ENCODE peak calls at places on chromosome 4, in four cellular contexts. W, D, R and O are unnamed samples.
A peak's percentile ranks its signal among the peaks of the same experiment; 100 is the strongest.

GRCh38 chr4:137678796-137679195 is 146.5 kb upstream of the PCDH18 start:
- DNase-seq in R (peak; percentile 87), W (no peak), D (no peak), O (no peak)

GRCh38 chr4:127959794-127960193 is 5.2 kb downstream of the MFSD8 start:
- DNase-seq in D (no peak), R (no peak), W (no peak), O (no peak)

GRCh38 chr4:100593933-100594332 is 76.1 kb upstream of the EMCN start:
- DNase-seq in R (no peak), D (no peak), W (no peak), O (peak; percentile 18)

GRCh38 chr4:54368861-54369260 is 139.8 kb downstream of the PDGFRA start:
- DNase-seq in W (no peak), R (no peak), D (no peak), O (no peak)

GRCh38 chr4:128282516-128282915 is 5.1 kb downstream of the PGRMC2 start:
- DNase-seq in R (no peak), W (no peak), D (no peak), O (no peak)

GRCh38 chr4:126958482-126958881 is 674.3 kb upstream of the INTU start:
- DNase-seq in D (no peak), W (no peak), R (no peak), O (no peak)

GRCh38 chr4:170202721-170203120 is 113.0 kb upstream of the AADAT start:
- DNase-seq in R (no peak), W (no peak), D (no peak), O (no peak)

GRCh38 chr4:30821891-30822612 is 101.9 kb downstream of the PCDH7 start:
- DNase-seq in R (peak; percentile 96), D (no peak), W (no peak), O (no peak)

GRCh38 chr4:41878170-41878941 is 56.9 kb upstream of the TMEM33 start:
- DNase-seq in R (no peak), W (no peak), D (no peak), O (no peak)

GRCh38 chr4:56301181-56302076 is 85.9 kb downstream of the AASDH start:
- DNase-seq in D (peak; percentile 77), W (peak; percentile 59), R (peak; percentile 93), O (peak; percentile 85)

GRCh38 chr4:26288308-26288982 is 32.4 kb upstream of the RBPJ start:
- DNase-seq in W (no peak), D (no peak), R (peak; percentile 55), O (no peak)

GRCh38 chr4:54386693-54387092 is 157.6 kb downstream of the PDGFRA start:
- DNase-seq in W (no peak), R (no peak), D (no peak), O (no peak)

GRCh38 chr4:122663814-122664610 is 43.1 kb upstream of the IL21 start:
- DNase-seq in D (no peak), R (peak; percentile 58), W (no peak), O (no peak)

GRCh38 chr4:31655328-31655727 is 935.2 kb downstream of the PCDH7 start:
- DNase-seq in D (no peak), R (peak; percentile 59), W (no peak), O (no peak)

GRCh38 chr4:124483043-124483906 is 229.3 kb downstream of the ANKRD50 start:
- DNase-seq in D (no peak), R (peak; percentile 41), W (no peak), O (no peak)

GRCh38 chr4:177511611-177512010 is 69.4 kb upstream of the AGA start:
- DNase-seq in W (no peak), D (peak; percentile 69), R (no peak), O (no peak)

GRCh38 chr4:37517326-37517725 is 168.8 kb downstream of the RELL1 start:
- DNase-seq in W (no peak), D (no peak), R (no peak), O (no peak)

GRCh38 chr4:134320048-134320447 is 118.5 kb upstream of the PABPC4L start:
- DNase-seq in R (peak; percentile 38), D (no peak), W (no peak), O (no peak)

GRCh38 chr4:142558851-142559250 is 287.2 kb downstream of the INPP4B start:
- DNase-seq in W (no peak), R (peak; percentile 85), D (no peak), O (no peak)

GRCh38 chr4:7886250-7886973 is 53.2 kb downstream of the AFAP1 start:
- DNase-seq in D (no peak), R (no peak), W (no peak), O (no peak)

GRCh38 chr4:40227284-40227683 is 30.5 kb downstream of the RHOH start:
- DNase-seq in D (no peak), W (no peak), R (no peak), O (no peak)

GRCh38 chr4:82753238-82753637 is 45.4 kb downstream of the SCD5 start:
- DNase-seq in R (no peak), W (no peak), D (no peak), O (peak; percentile 75)

GRCh38 chr4:173360587-173361221 is 10.1 kb upstream of the SAP30 start:
- DNase-seq in R (no peak), D (no peak), W (no peak), O (no peak)

GRCh38 chr4:87853108-87853507 is 20.3 kb downstream of the MEPE start:
- DNase-seq in W (no peak), D (no peak), R (peak; percentile 41), O (no peak)

GRCh38 chr4:56731857-56732256 is 50.8 kb upstream of the HOPX start:
- DNase-seq in R (no peak), D (peak; percentile 53), W (peak; percentile 22), O (peak; percentile 24)

GRCh38 chr4:676871-677235 is 2.5 kb downstream of the MYL5 start:
- DNase-seq in D (peak; percentile 18), R (no peak), W (no peak), O (no peak)

GRCh38 chr4:174324725-174325124 is 41.0 kb downstream of the CEP44 start:
- DNase-seq in R (peak; percentile 61), D (no peak), W (no peak), O (no peak)

GRCh38 chr4:165780735-165781134 is 92.3 kb upstream of the TLL1 start:
- DNase-seq in D (no peak), R (no peak), W (no peak), O (no peak)

GRCh38 chr4:84837751-84838150 is 128.7 kb downstream of the WDFY3 start:
- DNase-seq in D (no peak), R (peak; percentile 59), W (no peak), O (no peak)

GRCh38 chr4:87219648-87220093 is 747 bp downstream of the KLHL8 start:
- DNase-seq in R (peak; percentile 45), D (peak; percentile 56), W (peak; percentile 42), O (peak; percentile 54)

GRCh38 chr4:25030283-25031076 is at the start of gene LGI2:
- DNase-seq in W (peak; percentile 51), D (peak; percentile 13), R (peak; percentile 37), O (peak; percentile 65)

GRCh38 chr4:48315728-48316630 is 25.4 kb upstream of the SLAIN2 start:
- DNase-seq in D (no peak), R (peak; percentile 68), W (no peak), O (no peak)

GRCh38 chr4:125368161-125368560 is 53.4 kb downstream of the FAT4 start:
- DNase-seq in D (no peak), W (no peak), R (peak; percentile 50), O (no peak)

GRCh38 chr4:158999166-158999682 is 103.7 kb upstream of the RAPGEF2 start:
- DNase-seq in D (no peak), W (no peak), R (no peak), O (no peak)

GRCh38 chr4:4534515-4535145 is 7.2 kb downstream of the STX18 start:
- DNase-seq in R (no peak), W (no peak), D (no peak), O (no peak)
- H3K4me1 ChIP-seq in R (no peaks in the 10 kb centered on the region), W (no peaks in the 10 kb centered on the region), D (peaks cover under 1% of the 10 kb centered on the region), O (peaks cover 10% of the 10 kb centered on the region)

GRCh38 chr4:2332201-2332975 is 70.5 kb upstream of the MXD4 start:
- DNase-seq in D (no peak), R (no peak), W (no peak), O (no peak)

GRCh38 chr4:2332976-2333319 is 71.0 kb upstream of the MXD4 start:
- DNase-seq in W (no peak), D (no peak), R (no peak), O (no peak)

GRCh38 chr4:2334826-2335728 is 73.2 kb upstream of the MXD4 start:
- DNase-seq in R (no peak), W (no peak), D (no peak), O (no peak)

GRCh38 chr4:2333916-2334644 is 72.2 kb upstream of the MXD4 start:
- DNase-seq in D (no peak), W (no peak), R (no peak), O (no peak)

DNA sequence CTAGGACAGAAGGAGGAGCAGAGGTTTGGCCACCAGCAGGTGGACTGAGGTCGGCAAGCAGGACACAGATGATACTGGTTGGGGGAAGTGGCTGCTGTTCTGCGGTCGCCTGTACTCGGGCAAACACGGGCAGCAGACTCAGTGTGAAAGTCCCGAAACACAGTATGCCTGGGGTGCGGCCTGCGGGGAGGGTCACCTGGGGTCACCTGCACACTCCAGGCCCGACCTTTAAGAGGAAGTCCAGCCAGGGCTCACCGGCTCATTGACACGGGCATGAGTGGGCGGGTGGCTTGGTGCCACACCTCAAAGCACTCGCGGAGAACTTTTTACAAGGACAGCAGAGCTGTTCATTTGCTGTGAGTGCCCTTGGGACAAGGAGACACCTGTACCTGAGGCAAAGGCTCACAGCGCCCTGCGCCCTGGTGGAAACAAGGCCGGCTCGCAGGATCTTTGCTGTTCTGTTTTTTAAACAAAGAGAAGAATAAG is 71.5 kb upstream of the MXD4 start:
- DNase-seq in W (no peak), R (peak; percentile 9), D (peak; percentile 81), O (no peak)
- H3K4me3 ChIP-seq in W (no peak overlapping the region), R (no peak overlapping the region), D (no peak overlapping the region), O (no peak overlapping the region)

GRCh38 chr4:52646726-52647125 is 12.4 kb downstream of the USP46 start:
- DNase-seq in R (no peak), W (no peak), D (no peak), O (no peak)
- H3K4me1 ChIP-seq in R (peaks cover 3% of the 10 kb centered on the region), W (peaks cover 13% of the 10 kb centered on the region), D (no peaks in the 10 kb centered on the region), O (peaks cover 23% of the 10 kb centered on the region)

DNA sequence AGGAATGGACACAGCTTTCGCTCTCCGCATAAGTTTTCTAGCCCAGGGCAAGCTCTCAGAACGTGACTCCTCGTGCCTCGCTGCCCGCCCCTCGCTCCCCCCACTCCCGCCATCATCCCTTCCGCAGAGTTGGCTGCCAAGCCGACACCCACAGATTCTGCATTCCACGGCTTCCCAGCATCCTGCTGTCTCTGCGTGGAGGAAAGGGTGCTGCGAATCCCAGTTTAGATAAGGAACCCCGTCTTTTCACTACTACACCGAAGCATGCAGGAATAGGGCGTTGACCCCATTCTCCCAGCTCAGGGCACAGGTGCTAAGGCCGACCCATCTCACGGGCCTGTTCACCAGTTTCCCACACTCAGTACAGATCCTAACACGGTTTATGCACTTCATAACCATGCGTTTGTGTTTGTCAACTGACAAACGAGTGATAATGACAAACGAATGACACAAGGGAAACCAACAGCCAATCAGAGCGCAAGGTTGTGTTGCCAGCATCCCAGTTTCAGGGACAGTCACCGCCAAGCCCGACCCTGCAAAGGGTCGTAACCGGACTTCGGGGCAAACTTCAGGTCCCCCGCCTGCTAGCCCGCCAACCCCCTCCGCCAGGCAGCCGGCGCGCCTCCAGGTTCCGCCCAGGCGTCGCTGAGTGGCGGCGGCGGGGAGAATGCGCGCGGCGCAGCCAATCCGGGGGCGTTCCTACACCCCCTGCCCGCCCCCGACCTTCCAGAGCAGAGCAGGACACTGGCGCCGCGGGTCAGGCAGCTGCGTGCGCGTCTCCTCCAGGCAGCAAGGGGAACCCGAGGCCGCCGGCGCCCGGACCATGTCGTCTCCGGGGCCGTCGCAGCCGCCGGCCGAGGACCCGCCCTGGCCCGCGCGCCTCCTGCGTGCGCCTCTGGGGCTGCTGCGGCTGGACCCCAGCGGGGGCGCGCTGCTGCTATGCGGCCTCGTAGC is at the start of gene CYP2U1:
- DNase-seq in R (peak; percentile 74), D (peak; percentile 88), W (peak; percentile 92), O (peak; percentile 93)
- H3K4me3 ChIP-seq in R (peak within 1 kb of the TSS; percentile 57), D (peak within 1 kb of the TSS; percentile 72), W (peak within 1 kb of the TSS; percentile 63), O (peak within 1 kb of the TSS; percentile 74)

GRCh38 chr4:95728145-95728544 is 111.7 kb upstream of the PDHA2 start:
- DNase-seq in W (no peak), D (no peak), R (peak; percentile 78), O (no peak)
- H3K4me1 ChIP-seq in W (no peaks in the 10 kb centered on the region), D (no peaks in the 10 kb centered on the region), R (no peaks in the 10 kb centered on the region), O (no peaks in the 10 kb centered on the region)